ENCODE peak calls at places on chromosomes 16 and 17, in six cellular contexts. T is AG08396; X is stimulated activated CD8-positive, alpha-beta memory T cell treated with anti-CD3 and anti-CD28 coated beads, Interleukin-4, amount 100 ng/mL, for 1 hour; V is SHP77; G is iPS-NIHi11; C is NCI-H460. R is an unnamed sample.
A peak's percentile ranks its signal among the peaks of the same experiment; 100 is the strongest.

GRCh38 chr16:83967838-83968482 is at the start of gene NECAB2:
- DNase-seq in X (no peak), T (peak; percentile 91), C (no peak), V (no peak), G (peak; percentile 92), R (no peak)

GRCh38 chr16:70160388-70160787 is 13.2 kb upstream of the CLEC18C start:
- DNase-seq in X (no peak), C (no peak), G (peak; percentile 4), V (no peak), T (no peak), R (no peak)

GRCh38 chr17:44102845-44103622 is 20.4 kb downstream of the HDAC5 start:
- DNase-seq in T (no peak), G (no peak), X (no peak), V (no peak), C (no peak), R (no peak)

GRCh38 chr16:48628359-48628985 is 18.5 kb upstream of the N4BP1 start:
- DNase-seq in T (no peak), G (no peak), X (no peak), V (no peak), C (no peak), R (no peak)

GRCh38 chr16:54284319-54284930 is 2.2 kb downstream of the IRX3 start:
- DNase-seq in T (no peak), X (no peak), V (no peak), G (peak; percentile 40), C (no peak), R (no peak)

GRCh38 chr17:76378548-76379274 is 5.7 kb upstream of the SPHK1 start:
- DNase-seq in T (no peak), C (no peak), X (no peak), V (no peak), G (no peak), R (no peak)

GRCh38 chr16:12801511-12802042 is 2.1 kb downstream of the CPPED1 start:
- DNase-seq in G (no peak), C (no peak), V (no peak), T (peak; percentile 32), X (no peak), R (peak; percentile 70)

GRCh38 chr17:35596072-35596471 is 8.9 kb downstream of the AP2B1 start:
- DNase-seq in G (no peak), V (no peak), C (no peak), X (no peak), T (no peak), R (no peak)

GRCh38 chr17:15171433-15172047 is 93.6 kb downstream of the PMP22 start:
- DNase-seq in T (peak; percentile 74), C (peak; percentile 62), X (no peak), G (peak; percentile 77), V (peak; percentile 71), R (peak; percentile 58)

GRCh38 chr16:89033796-89034572 is 57.0 kb upstream of the CBFA2T3 start:
- DNase-seq in V (no peak), G (no peak), T (no peak), C (no peak), X (no peak), R (no peak)

GRCh38 chr17:7466318-7466643 is 13.2 kb downstream of the ZBTB4 start:
- DNase-seq in C (no peak), V (no peak), T (no peak), G (no peak), X (no peak), R (no peak)

GRCh38 chr17:44362964-44363612 is 565 bp downstream of the FAM171A2 start:
- DNase-seq in X (no peak), T (peak; percentile 70), V (no peak), G (peak; percentile 75), C (no peak), R (no peak)

GRCh38 chr17:82483836-82484235 is 25.3 kb downstream of the NARF start:
- DNase-seq in G (no peak), X (no peak), T (no peak), C (no peak), V (no peak), R (no peak)

GRCh38 chr17:62303476-62303875 is 76.9 kb upstream of the EFCAB3 start:
- DNase-seq in T (no peak), C (no peak), X (no peak), V (no peak), G (no peak), R (no peak)

GRCh38 chr16:75042423-75043174 is 43.8 kb downstream of the ZNRF1 start:
- DNase-seq in C (no peak), T (no peak), V (no peak), X (no peak), G (no peak), R (no peak)

GRCh38 chr16:1008085-1008484 is 26.5 kb downstream of the SOX8 start:
- DNase-seq in C (no peak), T (no peak), V (no peak), X (no peak), G (no peak), R (no peak)

GRCh38 chr17:8629371-8630226 is 926 bp downstream of the MYH10 start:
- DNase-seq in V (peak; percentile 17), G (peak; percentile 50), X (no peak), T (peak; percentile 47), C (no peak), R (no peak)

GRCh38 chr17:77071925-77072490 is 68.8 kb upstream of the SEC14L1 start:
- DNase-seq in V (no peak), T (no peak), G (no peak), X (no peak), C (no peak), R (no peak)

GRCh38 chr16:818132-818531 is 17.6 kb upstream of the GNG13 start:
- DNase-seq in X (no peak), V (no peak), C (no peak), T (no peak), G (no peak), R (no peak)

GRCh38 chr16:89370081-89370511 is 120.3 kb downstream of the ANKRD11 start:
- DNase-seq in V (no peak), X (no peak), T (peak; percentile 64), G (no peak), C (no peak), R (no peak)

GRCh38 chr17:2916362-2916928 is 120.2 kb downstream of the RAP1GAP2 start:
- DNase-seq in T (no peak), X (no peak), G (no peak), C (no peak), V (no peak), R (no peak)

GRCh38 chr17:41935641-41936040 is 5.2 kb downstream of the ODAD4 start:
- DNase-seq in X (no peak), G (peak; percentile 2), C (no peak), V (no peak), T (no peak), R (no peak)

GRCh38 chr16:69123894-69124293 is 8.5 kb downstream of the CHTF8 start:
- DNase-seq in T (peak; percentile 56), C (peak; percentile 60), X (peak; percentile 31), G (peak; percentile 58), V (peak; percentile 42), R (peak; percentile 64)

GRCh38 chr17:42519546-42520444 is 16.2 kb upstream of the NAGLU start:
- DNase-seq in T (peak; percentile 85), C (peak; percentile 55), G (peak; percentile 80), X (no peak), V (no peak), R (peak; percentile 95)

GRCh38 chr16:642189-643049 is 791 bp downstream of the MCRIP2 start:
- DNase-seq in C (no peak), T (peak; percentile 55), G (peak; percentile 56), V (no peak), X (no peak), R (peak; percentile 53)

GRCh38 chr17:1992541-1992940 is 32.6 kb downstream of the RTN4RL1 start:
- DNase-seq in V (no peak), T (no peak), G (no peak), C (no peak), X (no peak), R (no peak)

GRCh38 chr17:33972756-33973155 is 282.3 kb upstream of the CCL2 start:
- DNase-seq in X (no peak), G (no peak), C (no peak), V (no peak), T (no peak), R (no peak)

GRCh38 chr17:65121916-65122821 is 15.0 kb upstream of the RGS9 start:
- DNase-seq in C (no peak), X (no peak), T (no peak), G (no peak), V (no peak), R (no peak)

GRCh38 chr16:86854058-86854621 is 275.8 kb downstream of the FOXL1 start:
- DNase-seq in V (no peak), C (no peak), X (no peak), T (no peak), G (no peak), R (no peak)

GRCh38 chr17:49913226-49914095 is 55.5 kb upstream of the DLX4 start:
- DNase-seq in X (no peak), V (no peak), T (peak; percentile 56), C (no peak), G (no peak), R (no peak)

GRCh38 chr16:87382023-87382785 is 1.4 kb downstream of the FBXO31 start:
- DNase-seq in T (peak; percentile 4), G (no peak), V (no peak), C (no peak), X (no peak), R (no peak)

GRCh38 chr16:11456741-11457140 is 111.5 kb downstream of the RMI2 start:
- DNase-seq in C (no peak), V (no peak), T (no peak), X (no peak), G (no peak), R (no peak)

GRCh38 chr17:55319933-55320593 is 55.3 kb downstream of the HLF start:
- DNase-seq in G (no peak), X (no peak), V (no peak), T (no peak), C (no peak), R (no peak)

R was measured in foreskin melanocyte.